ENCODE peak calls at places on chromosomes 3 and 15, in seven cellular contexts. One of them, this sample, is unnamed.

GRCh38 chr3:149432149-149432548 is 42.3 kb upstream of the TM4SF4 start:
- DNase-seq in heart left ventricle: no peak
- DNase-seq in MM.1S: no peak
- DNase-seq in epithelial cell of prostate: no peak
- DNase-seq in left ventricle myocardium inferior: no peak
- DNase-seq in breast epithelium: no peak
- DNase-seq in PC-9: no peak
- DNase-seq in this sample: no peak

GRCh38 chr15:101158166-101159095 is 93.4 kb downstream of the CHSY1 start:
- DNase-seq in heart left ventricle: no peak
- DNase-seq in left ventricle myocardium inferior: no peak
- DNase-seq in epithelial cell of prostate: no peak
- DNase-seq in MM.1S: no peak
- DNase-seq in breast epithelium: no peak
- DNase-seq in PC-9: no peak
- DNase-seq in this sample: no peak

GRCh38 chr3:136787226-136787793 is 31.6 kb upstream of the SLC35G2 start:
- DNase-seq in PC-9: no peak
- DNase-seq in breast epithelium: no peak
- DNase-seq in left ventricle myocardium inferior: no peak
- DNase-seq in MM.1S: peak
- DNase-seq in epithelial cell of prostate: no peak
- DNase-seq in heart left ventricle: no peak
- DNase-seq in this sample: no peak

GRCh38 chr3:187567741-187568140 is 102.5 kb downstream of the SST start:
- DNase-seq in breast epithelium: no peak
- DNase-seq in heart left ventricle: no peak
- DNase-seq in epithelial cell of prostate: no peak
- DNase-seq in MM.1S: no peak
- DNase-seq in PC-9: no peak
- DNase-seq in left ventricle myocardium inferior: no peak
- DNase-seq in this sample: no peak

GRCh38 chr3:134790099-134790498 is 5.0 kb upstream of the EPHB1 start:
- DNase-seq in breast epithelium: no peak
- DNase-seq in left ventricle myocardium inferior: no peak
- DNase-seq in epithelial cell of prostate: no peak
- DNase-seq in MM.1S: no peak
- DNase-seq in PC-9: no peak
- DNase-seq in heart left ventricle: no peak
- DNase-seq in this sample: no peak

GRCh38 chr3:138323971-138324370 is 5.7 kb downstream of the NME9 start:
- DNase-seq in PC-9: no peak
- DNase-seq in MM.1S: no peak
- DNase-seq in breast epithelium: no peak
- DNase-seq in heart left ventricle: no peak
- DNase-seq in left ventricle myocardium inferior: no peak
- DNase-seq in epithelial cell of prostate: no peak
- DNase-seq in this sample: no peak

GRCh38 chr3:40718209-40718608 is 193.4 kb downstream of the ZNF621 start:
- DNase-seq in breast epithelium: no peak
- DNase-seq in heart left ventricle: no peak
- DNase-seq in epithelial cell of prostate: peak
- DNase-seq in MM.1S: no peak
- DNase-seq in PC-9: no peak
- DNase-seq in left ventricle myocardium inferior: no peak
- DNase-seq in this sample: no peak

GRCh38 chr15:89489376-89489775 is 7.0 kb downstream of the RHCG start:
- DNase-seq in epithelial cell of prostate: no peak
- DNase-seq in MM.1S: no peak
- DNase-seq in left ventricle myocardium inferior: no peak
- DNase-seq in heart left ventricle: no peak
- DNase-seq in PC-9: no peak
- DNase-seq in breast epithelium: no peak
- DNase-seq in this sample: no peak

GRCh38 chr3:42590989-42591756 is 513 bp downstream of the SS18L2 start:
- DNase-seq in MM.1S: peak
- DNase-seq in left ventricle myocardium inferior: no peak
- DNase-seq in heart left ventricle: no peak
- DNase-seq in breast epithelium: no peak
- DNase-seq in epithelial cell of prostate: no peak
- DNase-seq in PC-9: no peak
- DNase-seq in this sample: no peak

DNA sequence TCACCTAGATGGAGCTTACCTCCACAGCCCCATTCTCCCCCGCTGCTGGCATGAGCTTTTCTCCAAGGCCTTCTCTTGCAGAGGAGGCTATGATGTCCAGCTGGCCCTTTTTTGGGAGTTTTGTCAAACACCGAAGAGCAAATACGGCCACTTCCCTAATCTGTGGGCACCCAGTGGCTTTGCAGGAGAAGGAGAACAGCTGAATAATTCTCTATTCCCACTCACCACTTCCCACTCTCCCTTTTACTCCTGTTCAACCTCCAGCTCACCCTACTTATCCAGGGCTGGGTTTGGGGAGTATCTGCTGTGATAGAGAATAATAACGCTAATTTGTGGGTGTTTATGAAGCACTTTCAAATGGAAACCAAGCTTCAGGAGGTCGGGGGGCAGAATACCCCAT is 93.0 kb downstream of the AAGAB start:
- DNase-seq in epithelial cell of prostate: no peak
- DNase-seq in breast epithelium: no peak
- DNase-seq in PC-9: no peak
- DNase-seq in left ventricle myocardium inferior: no peak
- DNase-seq in MM.1S: no peak
- DNase-seq in heart left ventricle: no peak
- DNase-seq in this sample: no peak
- H3K27ac ChIP-seq in epithelial cell of prostate: no peak
- H3K27ac ChIP-seq in breast epithelium: no peak
- H3K27ac ChIP-seq in PC-9: peak
- H3K27ac ChIP-seq in left ventricle myocardium inferior: no peak
- H3K27ac ChIP-seq in MM.1S: no peak
- H3K27ac ChIP-seq in heart left ventricle: no peak
- H3K27ac ChIP-seq in this sample: peak

GRCh38 chr3:156150434-156151066 is 30.2 kb downstream of the KCNAB1 start:
- DNase-seq in epithelial cell of prostate: no peak
- DNase-seq in PC-9: peak
- DNase-seq in breast epithelium: no peak
- DNase-seq in MM.1S: peak
- DNase-seq in left ventricle myocardium inferior: no peak
- DNase-seq in heart left ventricle: no peak
- DNase-seq in this sample: peak
- H3K27ac ChIP-seq in epithelial cell of prostate: no peak
- H3K27ac ChIP-seq in PC-9: no peak
- H3K27ac ChIP-seq in breast epithelium: no peak
- H3K27ac ChIP-seq in MM.1S: no peak
- H3K27ac ChIP-seq in left ventricle myocardium inferior: peak
- H3K27ac ChIP-seq in heart left ventricle: peak
- H3K27ac ChIP-seq in this sample: peak

GRCh38 chr3:99543796-99544195 is 94.6 kb upstream of the COL8A1 start:
- DNase-seq in heart left ventricle: no peak
- DNase-seq in epithelial cell of prostate: no peak
- DNase-seq in PC-9: no peak
- DNase-seq in breast epithelium: no peak
- DNase-seq in left ventricle myocardium inferior: no peak
- DNase-seq in MM.1S: no peak
- DNase-seq in this sample: no peak
- H3K27ac ChIP-seq in heart left ventricle: peak
- H3K27ac ChIP-seq in epithelial cell of prostate: peak
- H3K27ac ChIP-seq in PC-9: no peak
- H3K27ac ChIP-seq in breast epithelium: no peak
- H3K27ac ChIP-seq in left ventricle myocardium inferior: peak
- H3K27ac ChIP-seq in MM.1S: peak
- H3K27ac ChIP-seq in this sample: no peak

GRCh38 chr15:78314181-78314581 is 14.8 kb upstream of the SKIC8 start:
- DNase-seq in heart left ventricle: peak
- DNase-seq in breast epithelium: no peak
- DNase-seq in epithelial cell of prostate: no peak
- DNase-seq in PC-9: no peak
- DNase-seq in MM.1S: no peak
- DNase-seq in left ventricle myocardium inferior: no peak
- DNase-seq in this sample: no peak
- H3K27ac ChIP-seq in heart left ventricle: no peak
- H3K27ac ChIP-seq in breast epithelium: no peak
- H3K27ac ChIP-seq in epithelial cell of prostate: no peak
- H3K27ac ChIP-seq in PC-9: no peak
- H3K27ac ChIP-seq in MM.1S: no peak
- H3K27ac ChIP-seq in left ventricle myocardium inferior: no peak
- H3K27ac ChIP-seq in this sample: no peak

GRCh38 chr3:36362973-36363372 is 17.3 kb upstream of the STAC start:
- DNase-seq in MM.1S: no peak
- DNase-seq in PC-9: peak
- DNase-seq in heart left ventricle: no peak
- DNase-seq in left ventricle myocardium inferior: no peak
- DNase-seq in epithelial cell of prostate: peak
- DNase-seq in breast epithelium: no peak
- DNase-seq in this sample: no peak
- H3K27ac ChIP-seq in MM.1S: no peak
- H3K27ac ChIP-seq in PC-9: peak
- H3K27ac ChIP-seq in heart left ventricle: no peak
- H3K27ac ChIP-seq in left ventricle myocardium inferior: no peak
- H3K27ac ChIP-seq in epithelial cell of prostate: no peak
- H3K27ac ChIP-seq in breast epithelium: no peak
- H3K27ac ChIP-seq in this sample: no peak

GRCh38 chr3:182092662-182093262 is 381.0 kb downstream of the SOX2 start:
- DNase-seq in heart left ventricle: no peak
- DNase-seq in left ventricle myocardium inferior: no peak
- DNase-seq in breast epithelium: no peak
- DNase-seq in PC-9: no peak
- DNase-seq in MM.1S: no peak
- DNase-seq in epithelial cell of prostate: no peak
- DNase-seq in this sample: peak
- H3K27ac ChIP-seq in heart left ventricle: no peak
- H3K27ac ChIP-seq in left ventricle myocardium inferior: no peak
- H3K27ac ChIP-seq in breast epithelium: no peak
- H3K27ac ChIP-seq in PC-9: no peak
- H3K27ac ChIP-seq in MM.1S: no peak
- H3K27ac ChIP-seq in epithelial cell of prostate: no peak
- H3K27ac ChIP-seq in this sample: peak

GRCh38 chr3:27326949-27327582 is 42.1 kb downstream of the NEK10 start:
- DNase-seq in heart left ventricle: no peak
- DNase-seq in PC-9: no peak
- DNase-seq in left ventricle myocardium inferior: no peak
- DNase-seq in epithelial cell of prostate: no peak
- DNase-seq in breast epithelium: no peak
- DNase-seq in MM.1S: no peak
- DNase-seq in this sample: no peak
- H3K27ac ChIP-seq in heart left ventricle: peak
- H3K27ac ChIP-seq in PC-9: no peak
- H3K27ac ChIP-seq in left ventricle myocardium inferior: peak
- H3K27ac ChIP-seq in epithelial cell of prostate: no peak
- H3K27ac ChIP-seq in breast epithelium: no peak
- H3K27ac ChIP-seq in MM.1S: no peak
- H3K27ac ChIP-seq in this sample: no peak

DNA sequence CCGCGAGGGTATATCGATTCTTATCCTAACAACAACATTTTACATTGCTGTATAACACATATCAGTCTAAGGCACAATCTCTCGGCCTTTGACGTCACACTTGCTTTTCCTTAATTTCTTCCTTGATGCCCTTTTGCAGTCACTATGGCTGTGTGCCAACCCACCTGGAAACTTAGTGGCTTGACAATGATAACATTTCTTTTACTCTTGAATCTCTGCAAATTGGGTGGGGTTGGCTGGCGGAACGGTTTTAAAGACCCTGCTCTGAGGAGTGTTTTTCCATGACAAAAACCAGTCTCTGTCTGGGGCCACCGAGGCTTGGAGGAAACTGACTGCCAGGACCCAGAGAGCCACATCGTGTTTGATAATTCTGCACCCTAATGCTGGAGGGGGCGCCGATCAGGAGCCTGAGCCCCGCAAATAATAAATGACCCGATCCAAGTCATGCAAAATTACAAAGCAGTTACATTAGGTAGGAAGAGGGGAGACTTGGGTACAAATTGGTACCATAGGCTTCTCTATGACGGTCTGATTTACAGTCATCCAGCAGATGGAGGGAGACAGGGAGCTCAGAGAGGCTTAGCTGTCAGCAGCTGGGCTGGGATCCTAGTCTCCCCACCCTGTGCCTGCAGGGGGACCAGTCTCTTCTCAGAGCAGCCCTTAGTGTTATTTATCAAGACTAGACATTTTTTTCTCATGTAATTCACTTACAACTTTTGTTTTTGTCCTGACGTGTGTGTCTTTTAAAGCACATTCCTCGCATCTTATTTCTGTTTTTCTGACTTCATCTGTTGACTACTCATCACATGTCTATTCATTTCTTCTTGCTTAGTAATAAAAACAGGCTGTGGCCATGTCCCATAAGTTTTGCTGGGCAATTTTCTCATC is 115.8 kb downstream of the KLF13 start:
- DNase-seq in epithelial cell of prostate: peak
- DNase-seq in breast epithelium: no peak
- DNase-seq in MM.1S: no peak
- DNase-seq in PC-9: no peak
- DNase-seq in left ventricle myocardium inferior: no peak
- DNase-seq in heart left ventricle: no peak
- DNase-seq in this sample: no peak
- H3K27ac ChIP-seq in epithelial cell of prostate: peak
- H3K27ac ChIP-seq in breast epithelium: peak
- H3K27ac ChIP-seq in MM.1S: no peak
- H3K27ac ChIP-seq in PC-9: no peak
- H3K27ac ChIP-seq in left ventricle myocardium inferior: peak
- H3K27ac ChIP-seq in heart left ventricle: peak
- H3K27ac ChIP-seq in this sample: no peak

GRCh38 chr3:194257030-194257657 is 94.0 kb downstream of the CPN2 start:
- DNase-seq in epithelial cell of prostate: no peak
- DNase-seq in MM.1S: no peak
- DNase-seq in heart left ventricle: peak
- DNase-seq in left ventricle myocardium inferior: no peak
- DNase-seq in breast epithelium: no peak
- DNase-seq in PC-9: no peak
- DNase-seq in this sample: no peak

GRCh38 chr3:194256040-194256945 is 94.8 kb downstream of the CPN2 start:
- DNase-seq in left ventricle myocardium inferior: no peak
- DNase-seq in heart left ventricle: peak
- DNase-seq in epithelial cell of prostate: no peak
- DNase-seq in PC-9: no peak
- DNase-seq in breast epithelium: no peak
- DNase-seq in MM.1S: no peak
- DNase-seq in this sample: no peak

GRCh38 chr3:194254032-194254431 is 97.1 kb downstream of the CPN2 start:
- DNase-seq in epithelial cell of prostate: no peak
- DNase-seq in left ventricle myocardium inferior: no peak
- DNase-seq in PC-9: no peak
- DNase-seq in heart left ventricle: no peak
- DNase-seq in breast epithelium: no peak
- DNase-seq in MM.1S: no peak
- DNase-seq in this sample: no peak

GRCh38 chr3:194253270-194253669 is 97.9 kb downstream of the CPN2 start:
- DNase-seq in breast epithelium: no peak
- DNase-seq in heart left ventricle: no peak
- DNase-seq in MM.1S: no peak
- DNase-seq in left ventricle myocardium inferior: no peak
- DNase-seq in PC-9: no peak
- DNase-seq in epithelial cell of prostate: no peak
- DNase-seq in this sample: no peak

GRCh38 chr3:194255252-194256039 is 95.7 kb downstream of the CPN2 start:
- DNase-seq in heart left ventricle: peak
- DNase-seq in left ventricle myocardium inferior: peak
- DNase-seq in breast epithelium: peak
- DNase-seq in PC-9: no peak
- DNase-seq in epithelial cell of prostate: no peak
- DNase-seq in MM.1S: no peak
- DNase-seq in this sample: no peak
- H3K27ac ChIP-seq in heart left ventricle: peak
- H3K27ac ChIP-seq in left ventricle myocardium inferior: peak
- H3K27ac ChIP-seq in breast epithelium: no peak
- H3K27ac ChIP-seq in PC-9: no peak
- H3K27ac ChIP-seq in epithelial cell of prostate: no peak
- H3K27ac ChIP-seq in MM.1S: no peak
- H3K27ac ChIP-seq in this sample: no peak

This sample was measured in caudate nucleus.